ENCODE peak calls at places on chromosomes 16 and 17, in ten cellular contexts. R is lower lobe of right lung; P is tibial artery; E is heart right ventricle; T is bronchial epithelial cell; Y is CD8-positive, alpha-beta T cell; W is uterus; J is iPS DF 6.9; N is psoas muscle; V is HAP-1. O is an unnamed sample.

GRCh38 chr16:87543436-87544191 is 50.8 kb upstream of the ZCCHC14 start:
- DNase-seq in R (no peak), P (no peak), E (peak; percentile 40), T (no peak), Y (no peak), W (no peak), J (no peak), N (peak; percentile 37), V (no peak), O (no peak)

GRCh38 chr16:14399397-14400284 is 230.4 kb downstream of the PARN start:
- DNase-seq in R (no peak), P (peak; percentile 90), E (peak; percentile 25), T (peak; percentile 59), Y (no peak), W (peak; percentile 34), J (no peak), N (peak; percentile 79), V (no peak), O (no peak)

GRCh38 chr17:75131278-75132017 is at the start of gene NT5C:
- DNase-seq in R (peak; percentile 91), P (peak; percentile 88), E (peak; percentile 82), T (no peak), Y (peak; percentile 43), W (peak; percentile 80), J (no peak), N (peak; percentile 88), V (peak; percentile 92), O (no peak)

GRCh38 chr17:2593846-2594656 is 597 bp downstream of the PAFAH1B1 start:
- DNase-seq in R (peak; percentile 87), P (peak; percentile 89), E (peak; percentile 86), T (peak; percentile 37), Y (peak; percentile 79), W (peak; percentile 80), J (peak; percentile 18), N (peak; percentile 85), V (peak; percentile 92), O (peak; percentile 53)

GRCh38 chr16:79838860-79839259 is 238.3 kb upstream of the MAF start:
- DNase-seq in R (no peak), P (no peak), E (no peak), T (no peak), Y (no peak), W (peak; percentile 78), J (no peak), N (no peak), V (no peak), O (no peak)

GRCh38 chr16:23700509-23700908 is 12.5 kb downstream of the ERN2 start:
- DNase-seq in R (no peak), P (no peak), E (no peak), T (no peak), Y (no peak), W (no peak), J (no peak), N (no peak), V (no peak), O (no peak)

GRCh38 chr17:40122466-40122943 is 734 bp downstream of the MSL1 start:
- DNase-seq in R (peak; percentile 78), P (peak; percentile 81), E (peak; percentile 66), T (no peak), Y (no peak), W (peak; percentile 64), J (no peak), N (peak; percentile 64), V (peak; percentile 57), O (no peak)

GRCh38 chr17:5535436-5535835 is 48.9 kb downstream of the NLRP1 start:
- DNase-seq in R (no peak), P (no peak), E (no peak), T (no peak), Y (no peak), W (no peak), J (no peak), N (no peak), V (no peak), O (no peak)

GRCh38 chr16:23699100-23699499 is 13.9 kb downstream of the ERN2 start:
- DNase-seq in R (no peak), P (no peak), E (no peak), T (peak; percentile 38), Y (no peak), W (no peak), J (no peak), N (no peak), V (no peak), O (no peak)

GRCh38 chr17:193426-193810 is 12.0 kb upstream of the DOC2B start:
- DNase-seq in R (no peak), P (no peak), E (no peak), T (no peak), Y (no peak), W (no peak), J (no peak), N (no peak), V (no peak), O (no peak)

GRCh38 chr16:27724491-27724878 is 174.5 kb downstream of the KATNIP start:
- DNase-seq in R (no peak), P (no peak), E (no peak), T (no peak), Y (no peak), W (no peak), J (no peak), N (no peak), V (no peak), O (no peak)

GRCh38 chr17:13474073-13474800 is 127.5 kb downstream of the HS3ST3A1 start:
- DNase-seq in R (no peak), P (no peak), E (no peak), T (no peak), Y (no peak), W (no peak), J (no peak), N (no peak), V (no peak), O (no peak)

GRCh38 chr16:87701505-87701921 is 64.3 kb downstream of the KLHDC4 start:
- DNase-seq in R (no peak), P (no peak), E (no peak), T (no peak), Y (no peak), W (no peak), J (no peak), N (no peak), V (no peak), O (no peak)

GRCh38 chr16:11534262-11534661 is 52.5 kb downstream of the LITAF start:
- DNase-seq in R (no peak), P (no peak), E (no peak), T (no peak), Y (no peak), W (no peak), J (no peak), N (no peak), V (no peak), O (no peak)

GRCh38 chr16:71882505-71883192 is 1.3 kb downstream of the ZNF821 start:
- DNase-seq in R (no peak), P (no peak), E (no peak), T (peak; percentile 84), Y (peak; percentile 62), W (peak; percentile 71), J (peak; percentile 67), N (no peak), V (peak; percentile 87), O (no peak)

DNA sequence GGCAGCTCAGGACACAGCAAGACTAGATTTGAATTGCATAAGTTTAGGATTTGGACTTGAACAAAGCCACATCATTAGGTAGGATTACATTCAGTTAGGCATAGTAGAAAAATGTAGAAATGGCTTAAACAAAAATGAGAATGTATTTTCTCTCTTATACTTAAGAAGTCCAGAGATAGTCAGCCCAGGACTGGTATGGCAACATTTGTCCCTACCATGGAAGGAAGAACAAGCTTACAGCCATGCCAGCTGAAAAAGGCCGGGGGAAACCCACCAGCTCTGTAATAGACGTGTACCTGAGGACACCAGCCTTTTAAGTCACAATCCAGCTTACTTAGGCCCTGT is 11.2 kb upstream of the TMIGD1 start:
- DNase-seq in R (no peak), P (no peak), E (no peak), T (no peak), Y (no peak), W (no peak), J (no peak), N (no peak), V (no peak), O (no peak)
- H3K4me3 ChIP-seq in R (no peak overlapping the region), P (no peak overlapping the region), E (no peak overlapping the region), T (no peak overlapping the region), Y (no peak overlapping the region), W (no peak overlapping the region), J (no peak overlapping the region), N (no peak overlapping the region), V (no peak overlapping the region), O (no peak overlapping the region)

DNA sequence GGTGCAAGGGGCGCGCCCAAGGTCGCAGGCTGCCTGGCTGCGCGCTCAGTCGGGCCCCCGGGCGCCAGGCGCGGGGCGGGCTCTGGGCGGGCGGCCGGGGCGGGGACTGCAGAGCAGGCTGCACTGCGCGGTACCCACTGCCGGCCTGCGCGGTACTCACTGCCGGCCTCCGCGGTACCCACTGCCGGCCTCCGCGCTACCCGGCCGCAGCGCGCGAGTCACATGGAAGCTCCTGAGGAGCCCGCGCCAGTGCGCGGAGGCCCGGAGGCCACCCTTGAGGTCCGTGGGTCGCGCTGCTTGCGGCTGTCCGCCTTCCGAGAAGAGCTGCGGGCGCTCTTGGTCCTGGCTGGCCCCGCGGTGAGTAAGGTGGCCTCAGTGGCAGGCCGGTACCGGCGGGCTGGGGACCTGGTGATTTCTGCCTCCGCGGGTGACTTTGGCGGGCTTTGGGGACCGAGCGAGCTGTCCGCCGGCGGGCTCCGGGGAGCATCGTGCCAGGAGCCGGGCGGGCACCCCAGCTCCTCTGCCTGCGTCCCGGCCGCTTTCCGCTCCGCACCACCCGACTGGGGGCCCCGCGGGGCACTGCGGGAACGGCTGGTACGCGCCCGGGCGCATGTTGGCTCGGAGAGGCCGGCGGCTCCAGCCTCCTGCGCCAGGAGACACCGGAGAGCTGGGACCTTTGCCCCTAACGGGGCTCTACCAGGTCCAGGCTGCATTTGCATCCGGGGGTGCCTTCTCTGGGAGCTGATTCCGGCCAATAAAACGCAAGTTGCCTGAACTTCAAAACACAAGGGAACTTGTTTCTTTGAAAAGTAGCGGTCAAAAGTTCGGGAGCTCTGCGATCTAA is at the start of gene SLC47A1:
- DNase-seq in R (peak; percentile 62), P (no peak), E (peak; percentile 42), T (peak; percentile 8), Y (no peak), W (peak; percentile 35), J (no peak), N (peak; percentile 58), V (peak; percentile 66), O (no peak)
- H3K4me3 ChIP-seq in R (peak within 1 kb of the TSS; percentile 68), P (peak within 1 kb of the TSS; percentile 67), E (peak within 1 kb of the TSS; percentile 68), T (peak within 1 kb of the TSS; percentile 49), Y (peak within 1 kb of the TSS; percentile 41), W (peak within 1 kb of the TSS; percentile 52), J (peak within 1 kb of the TSS; percentile 34), N (peak within 1 kb of the TSS; percentile 79), V (peak within 1 kb of the TSS; percentile 62), O (peak within 1 kb of the TSS; percentile 60)

GRCh38 chr17:1481736-1482135 is 10.8 kb downstream of the MYO1C start:
- DNase-seq in R (no peak), P (no peak), E (no peak), T (no peak), Y (no peak), W (peak; percentile 20), J (no peak), N (no peak), V (no peak), O (no peak)
- H3K4me3 ChIP-seq in R (no peak overlapping the region), P (no peak overlapping the region), E (no peak overlapping the region), T (no peak overlapping the region), Y (no peak overlapping the region), W (no peak overlapping the region), J (no peak overlapping the region), N (no peak overlapping the region), V (no peak overlapping the region), O (no peak overlapping the region)

DNA sequence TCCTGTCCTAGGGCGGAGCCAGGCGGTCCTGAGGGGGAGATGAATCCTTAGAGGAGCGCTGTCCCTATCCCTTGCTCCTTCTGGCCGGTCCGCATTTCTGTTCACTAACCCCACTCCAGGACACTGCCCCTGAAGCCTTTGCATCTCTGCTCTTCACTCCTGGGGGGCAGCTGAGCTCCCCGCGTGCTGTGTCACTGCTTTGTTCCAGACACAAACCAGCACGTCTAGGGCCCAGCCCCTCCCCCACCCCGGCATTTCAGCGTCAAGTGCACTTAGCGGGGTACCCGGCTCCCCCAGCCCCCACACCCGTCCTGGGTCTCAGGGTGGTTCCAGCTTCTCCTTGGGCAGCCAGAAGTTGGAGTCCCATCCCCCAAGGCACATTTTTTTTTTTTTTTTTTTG is 8.9 kb downstream of the CORO6 start:
- DNase-seq in R (no peak), P (peak; percentile 74), E (no peak), T (no peak), Y (no peak), W (no peak), J (no peak), N (peak; percentile 52), V (no peak), O (no peak)
- H3K4me3 ChIP-seq in R (peak overlapping the region; percentile 47), P (peak overlapping the region; percentile 49), E (peak overlapping the region; percentile 44), T (peak overlapping the region; percentile 21), Y (peak overlapping the region; percentile 49), W (no peak overlapping the region), J (peak overlapping the region; percentile 2), N (peak overlapping the region; percentile 40), V (no peak overlapping the region), O (peak overlapping the region; percentile 32)

O was measured in esophagus squamous epithelium.